ENCODE peak calls at places on chromosomes 13 and 19, in four cellular contexts. F is T follicular helper cell; Y is activated CD4-positive, alpha-beta T cell treated with anti-CD3 and anti-CD28 coated beads for 24 hours; P is endothelial cell of umbilical vein. L is an unnamed sample.

GRCh38 chr13:102558029-102558428 is 38.8 kb upstream of the TPP2 start:
- DNase-seq in F (no peak), Y (no peak), P (no peak), L (no peak)

GRCh38 chr13:105908581-105908980 is 626.9 kb downstream of the EFNB2 start:
- DNase-seq in P (no peak), F (no peak), Y (no peak), L (no peak)

GRCh38 chr13:112874751-112875300 is 94.2 kb upstream of the MCF2L start:
- DNase-seq in P (no peak), Y (no peak), F (no peak), L (no peak)

GRCh38 chr19:51417107-51417806 is at the start of gene SIGLEC10:
- DNase-seq in P (no peak), Y (no peak), F (no peak), L (peak)

GRCh38 chr19:41541990-41542584 is 33.9 kb upstream of the CEACAM21 start:
- DNase-seq in Y (peak), F (peak), P (peak), L (no peak)

GRCh38 chr19:35352177-35352447 is 4.4 kb downstream of the FFAR1 start:
- DNase-seq in F (no peak), P (no peak), Y (no peak), L (no peak)

GRCh38 chr19:17069249-17069648 is 6.0 kb downstream of the HAUS8 start:
- DNase-seq in F (no peak), P (no peak), Y (no peak), L (no peak)

GRCh38 chr19:35351441-35352176 is 3.9 kb downstream of the FFAR1 start:
- DNase-seq in P (no peak), F (no peak), Y (no peak), L (no peak)

GRCh38 chr19:16416574-16416973 is 55.2 kb downstream of the EPS15L1 start:
- DNase-seq in P (no peak), Y (no peak), F (no peak), L (no peak)

GRCh38 chr13:29917573-29918091 is 67.2 kb upstream of the UBL3 start:
- DNase-seq in Y (no peak), F (no peak), P (no peak), L (no peak)

GRCh38 chr13:40668335-40668734 is 1.9 kb upstream of the FOXO1 start:
- DNase-seq in F (peak), Y (no peak), P (peak), L (peak)

GRCh38 chr19:43527860-43528622 is 1.0 kb upstream of the ETHE1 start:
- DNase-seq in P (no peak), Y (no peak), F (no peak), L (no peak)

GRCh38 chr13:97231832-97232201 is 9.7 kb downstream of the MBNL2 start:
- DNase-seq in Y (no peak), F (no peak), P (no peak), L (no peak)

GRCh38 chr13:113545455-113545930 is 39.1 kb upstream of the TFDP1 start:
- DNase-seq in F (no peak), Y (no peak), P (peak), L (no peak)

GRCh38 chr19:49680473-49681351 is 3.6 kb downstream of the PRMT1 start:
- DNase-seq in F (peak), Y (peak), P (peak), L (peak)

GRCh38 chr13:80716610-80717081 is 375.7 kb upstream of the SPRY2 start:
- DNase-seq in P (peak), Y (no peak), F (no peak), L (no peak)

GRCh38 chr13:30398601-30399072 is 23.7 kb upstream of the UBE2L5 start:
- DNase-seq in F (no peak), P (no peak), Y (no peak), L (no peak)

GRCh38 chr19:46384396-46384795 is 29.0 kb downstream of the CCDC8 start:
- DNase-seq in P (no peak), Y (no peak), F (no peak), L (no peak)

GRCh38 chr13:30121666-30122065 is 185.7 kb downstream of the KATNAL1 start:
- DNase-seq in P (no peak), Y (no peak), F (no peak), L (no peak)

GRCh38 chr19:38506723-38507550 is 73.4 kb downstream of the RYR1 start:
- DNase-seq in P (peak), Y (no peak), F (peak), L (peak)

GRCh38 chr13:96379967-96380366 is 290.1 kb downstream of the HS6ST3 start:
- DNase-seq in P (no peak), Y (no peak), F (no peak), L (no peak)

GRCh38 chr13:40433577-40433976 is 232.9 kb downstream of the FOXO1 start:
- DNase-seq in P (no peak), F (peak), Y (peak), L (no peak)

GRCh38 chr13:76225815-76226489 is 589.8 kb downstream of the LMO7 start:
- DNase-seq in F (no peak), P (no peak), Y (no peak), L (no peak)

GRCh38 chr13:109146912-109147624 is 517.7 kb downstream of the MYO16 start:
- DNase-seq in F (no peak), P (peak), Y (no peak), L (no peak)

GRCh38 chr19:16066611-16067104 is 9.6 kb upstream of the TPM4 start:
- DNase-seq in Y (no peak), P (peak), F (peak), L (no peak)

GRCh38 chr13:106851251-106851650 is 283.3 kb upstream of the ARGLU1 start:
- DNase-seq in F (no peak), Y (no peak), P (no peak), L (no peak)

GRCh38 chr19:55376381-55376933 is at the start of gene TMEM190:
- DNase-seq in Y (no peak), F (no peak), P (no peak), L (no peak)

GRCh38 chr13:83221256-83221655 is 661.0 kb downstream of the SLITRK1 start:
- DNase-seq in F (no peak), P (no peak), Y (no peak), L (no peak)

GRCh38 chr13:109158383-109158782 is 529.0 kb downstream of the MYO16 start:
- DNase-seq in F (no peak), P (no peak), Y (no peak), L (no peak)

L was measured in GM19239.